ENCODE peak calls at places on chromosomes 6 and 20, in ten cellular contexts. V, Q, M, B, U, H, Z, A, I and X are unnamed samples.

GRCh38 chr6:105608711-105609374 is 206.0 kb upstream of the PREP start:
- DNase-seq in V (no peak), Q (no peak), M (no peak), B (no peak), U (no peak), H (no peak), Z (no peak), A (no peak), I (no peak), X (no peak)

GRCh38 chr20:57804470-57805250 is 94.8 kb upstream of the PMEPA1 start:
- DNase-seq in V (no peak), Q (no peak), M (peak; percentile 52), B (no peak), U (no peak), H (no peak), Z (no peak), A (no peak), I (no peak), X (no peak)

GRCh38 chr6:161908872-161909271 is 635.0 kb upstream of the AGPAT4 start:
- DNase-seq in V (no peak), Q (no peak), M (no peak), B (no peak), U (no peak), H (no peak), Z (no peak), A (no peak), I (no peak), X (no peak)

GRCh38 chr20:49207071-49207470 is 12.1 kb upstream of the DDX27 start:
- DNase-seq in V (no peak), Q (no peak), M (peak; percentile 66), B (no peak), U (no peak), H (no peak), Z (peak; percentile 43), A (no peak), I (no peak), X (no peak)

GRCh38 chr20:14777571-14777970 is 440.2 kb upstream of the FLRT3 start:
- DNase-seq in V (no peak), Q (no peak), M (no peak), B (no peak), U (no peak), H (no peak), Z (no peak), A (no peak), I (no peak), X (no peak)

GRCh38 chr20:45771182-45771759 is 20.4 kb downstream of the WFDC3 start:
- DNase-seq in V (peak; percentile 38), Q (peak; percentile 44), M (peak; percentile 66), B (peak; percentile 81), U (peak; percentile 74), H (peak; percentile 80), Z (peak; percentile 86), A (peak; percentile 84), I (peak; percentile 79), X (peak; percentile 79)

GRCh38 chr6:36727491-36728021 is 29.9 kb downstream of the RAB44 start:
- DNase-seq in V (no peak), Q (no peak), M (no peak), B (no peak), U (no peak), H (no peak), Z (no peak), A (no peak), I (peak; percentile 12), X (no peak)

GRCh38 chr20:51860015-51860882 is 57.9 kb upstream of the SALL4 start:
- DNase-seq in V (no peak), Q (no peak), M (no peak), B (no peak), U (no peak), H (no peak), Z (no peak), A (no peak), I (no peak), X (no peak)

GRCh38 chr6:42615518-42615917 is 51.7 kb downstream of the UBR2 start:
- DNase-seq in V (no peak), Q (no peak), M (no peak), B (no peak), U (no peak), H (no peak), Z (no peak), A (no peak), I (no peak), X (no peak)

GRCh38 chr6:158536084-158536890 is 23.6 kb upstream of the TMEM181 start:
- DNase-seq in V (no peak), Q (no peak), M (peak; percentile 94), B (peak; percentile 80), U (peak; percentile 78), H (no peak), Z (peak; percentile 90), A (peak; percentile 89), I (peak; percentile 11), X (no peak)

GRCh38 chr20:4358566-4358965 is 343.2 kb upstream of the RNF24 start:
- DNase-seq in V (no peak), Q (no peak), M (no peak), B (no peak), U (no peak), H (no peak), Z (no peak), A (no peak), I (no peak), X (no peak)

GRCh38 chr6:153038378-153038777 is 35.9 kb upstream of the MTRF1L start:
- DNase-seq in V (no peak), Q (no peak), M (no peak), B (no peak), U (no peak), H (no peak), Z (no peak), A (no peak), I (no peak), X (no peak)